ENCODE peak calls at places on chromosomes 12 and 14, in five cellular contexts. L, A, E, T and I are unnamed samples.

GRCh38 chr14:73455294-73455693 is 3.1 kb downstream of the NUMB start:
- DNase-seq in E (no peak), A (no peak), T (no peak), L (no peak), I (no peak)

GRCh38 chr12:20578142-20578541 is 117.0 kb upstream of the SLCO1C1 start:
- DNase-seq in A (no peak), E (no peak), T (no peak), L (no peak), I (no peak)

GRCh38 chr12:43273467-43273866 is 278.5 kb downstream of the ADAMTS20 start:
- DNase-seq in T (peak; percentile 31), A (no peak), L (no peak), E (no peak), I (no peak)

GRCh38 chr12:26870491-26871419 is 37.8 kb upstream of the ITPR2 start:
- DNase-seq in A (no peak), T (peak; percentile 57), E (peak; percentile 33), L (no peak), I (no peak)

GRCh38 chr14:74697543-74697942 is 15.3 kb downstream of the AREL1 start:
- DNase-seq in A (no peak), T (peak; percentile 94), E (no peak), L (no peak), I (no peak)

GRCh38 chr14:92819011-92819410 is 24.9 kb downstream of the GOLGA5 start:
- DNase-seq in L (no peak), E (no peak), A (no peak), T (no peak), I (no peak)

GRCh38 chr14:96039633-96040311 is 610 bp downstream of the C14orf132 start:
- DNase-seq in T (peak; percentile 16), A (peak; percentile 83), L (peak; percentile 46), E (no peak), I (no peak)

GRCh38 chr12:95884998-95885397 is 26.2 kb downstream of the SNRPF start:
- DNase-seq in T (no peak), E (no peak), L (no peak), A (no peak), I (no peak)

GRCh38 chr12:106282457-106283097 is 20.0 kb upstream of the TCP11L2 start:
- DNase-seq in T (peak; percentile 55), L (peak; percentile 35), E (peak; percentile 67), A (peak; percentile 89), I (no peak)

GRCh38 chr12:132761032-132761910 is at the start of gene ANKLE2:
- DNase-seq in E (no peak), T (peak; percentile 59), A (peak; percentile 77), L (peak; percentile 51), I (peak; percentile 86)

GRCh38 chr14:93824518-93825234 is 36.4 kb upstream of the PRIMA1 start:
- DNase-seq in T (no peak), L (no peak), A (no peak), E (no peak), I (no peak)

GRCh38 chr12:84741727-84742126 is 170.9 kb downstream of the SLC6A15 start:
- DNase-seq in L (no peak), E (no peak), T (no peak), A (no peak), I (no peak)

GRCh38 chr12:54213084-54213483 is 24.3 kb upstream of the SMUG1 start:
- DNase-seq in E (no peak), T (no peak), L (no peak), A (peak; percentile 54), I (no peak)

GRCh38 chr12:132649226-132649945 is 30.8 kb downstream of the P2RX2 start:
- DNase-seq in T (no peak), E (no peak), A (peak; percentile 45), L (no peak), I (peak; percentile 57)

GRCh38 chr14:67541448-67542387 is 8.6 kb downstream of the PLEKHH1 start:
- DNase-seq in L (no peak), E (no peak), A (peak; percentile 87), T (no peak), I (no peak)

GRCh38 chr12:105523164-105524057 is 192.9 kb downstream of the C12orf75 start:
- DNase-seq in L (peak; percentile 18), T (peak; percentile 86), A (no peak), E (no peak), I (peak; percentile 89)

GRCh38 chr14:105742531-105742848 is 216.1 kb downstream of the TMEM121 start:
- DNase-seq in L (no peak), T (no peak), E (no peak), A (no peak), I (peak; percentile 58)

GRCh38 chr12:3135522-3136461 is 58.6 kb downstream of the TSPAN9 start:
- DNase-seq in E (peak; percentile 61), T (peak; percentile 80), L (peak; percentile 84), A (peak; percentile 91), I (no peak)

GRCh38 chr12:69821441-69822204 is 3.4 kb upstream of the MYRFL start:
- DNase-seq in L (no peak), T (peak; percentile 68), E (peak; percentile 42), A (no peak), I (no peak)

GRCh38 chr12:24754690-24755638 is 193.9 kb downstream of the BCAT1 start:
- DNase-seq in T (peak; percentile 90), L (no peak), E (no peak), A (no peak), I (no peak)
- H3K27ac ChIP-seq in T (no peak overlapping the region), L (no peak overlapping the region), E (no peak overlapping the region), A (no peak overlapping the region), I (no peak overlapping the region)

DNA sequence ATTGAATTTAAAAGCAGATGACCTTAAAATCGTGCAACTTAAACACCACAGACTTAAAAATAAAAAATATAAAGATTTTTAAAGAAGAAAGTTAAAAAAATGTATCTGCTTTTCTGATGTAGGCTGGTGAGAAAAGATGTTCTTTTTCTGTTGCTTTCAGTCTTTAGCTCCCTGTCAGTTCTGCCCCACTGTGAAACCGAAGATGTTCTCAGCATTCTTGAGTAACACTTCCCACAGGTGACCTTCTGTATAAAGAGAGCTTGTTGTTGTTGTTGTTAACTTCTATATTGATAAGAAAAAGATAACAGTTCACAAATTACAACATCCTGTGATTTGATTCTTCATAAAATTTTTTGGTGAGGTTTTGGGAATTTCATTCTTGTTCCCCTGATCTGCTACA is 377.9 kb upstream of the RGS6 start:
- DNase-seq in A (no peak), E (no peak), T (no peak), L (no peak), I (no peak)
- H3K9ac ChIP-seq in A (no peak overlapping the region), E (no peak overlapping the region), T (no peak overlapping the region), L (no peak overlapping the region), I (no peak overlapping the region)

GRCh38 chr12:34350092-34351041 is 328.1 kb downstream of the ALG10 start:
- DNase-seq in T (no peak), L (no peak), E (no peak), A (no peak), I (no peak)
- H3K9me3 ChIP-seq in T (peaks cover 15% of the 10 kb centered on the region), L (peaks cover 61% of the 10 kb centered on the region), E (no peaks in the 10 kb centered on the region), A (peaks cover 11% of the 10 kb centered on the region), I (no peaks in the 10 kb centered on the region)

GRCh38 chr14:55301722-55302121 is 30.5 kb downstream of the FBXO34 start:
- DNase-seq in A (no peak), L (no peak), T (peak; percentile 63), E (no peak), I (no peak)
- H3K27ac ChIP-seq in A (no peak overlapping the region), L (no peak overlapping the region), T (no peak overlapping the region), E (no peak overlapping the region), I (no peak overlapping the region)

DNA sequence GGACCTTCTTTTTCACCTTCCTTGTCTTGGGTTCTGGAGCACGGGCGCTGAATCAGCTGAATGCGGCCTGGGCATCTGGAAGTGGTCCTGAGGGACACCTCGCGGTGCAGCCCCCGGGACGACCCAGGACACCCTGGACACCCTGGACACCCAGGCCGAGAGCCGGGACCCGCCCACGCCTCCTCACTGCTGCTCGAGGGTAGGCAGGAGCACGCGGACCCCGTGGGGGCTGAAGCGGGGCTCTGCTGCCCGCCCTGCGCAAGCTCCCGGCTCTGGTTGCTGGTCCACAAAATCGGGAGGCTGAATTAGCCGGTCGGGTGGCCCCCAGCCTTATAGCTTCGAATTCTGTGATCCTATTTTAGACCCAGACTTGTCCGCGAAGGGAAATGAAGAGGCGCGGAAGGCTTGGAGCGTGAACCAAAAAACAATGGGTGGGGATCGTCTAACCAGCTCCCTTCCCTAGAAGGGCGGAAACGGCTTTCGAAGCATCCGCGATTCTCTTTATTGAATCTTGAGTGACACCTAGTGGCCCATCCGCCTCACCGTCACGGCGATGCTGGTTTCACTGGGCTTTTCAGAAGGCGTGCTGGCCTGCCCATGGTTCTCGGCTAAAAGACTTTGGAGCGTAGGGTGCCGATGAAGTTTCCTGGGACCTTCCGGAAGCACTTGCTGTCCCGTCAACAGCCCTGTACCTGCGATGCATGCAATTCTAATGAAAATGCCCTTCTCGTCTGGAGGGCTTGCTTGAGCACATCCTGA is 46.3 kb upstream of the PLXNC1 start:
- DNase-seq in L (peak; percentile 85), E (peak; percentile 87), T (peak; percentile 82), A (peak; percentile 97), I (peak; percentile 91)
- H3K9ac ChIP-seq in L (peak overlapping the region; percentile 82), E (peak overlapping the region; percentile 38), T (peak overlapping the region; percentile 57), A (no peak overlapping the region), I (peak overlapping the region; percentile 63)

DNA sequence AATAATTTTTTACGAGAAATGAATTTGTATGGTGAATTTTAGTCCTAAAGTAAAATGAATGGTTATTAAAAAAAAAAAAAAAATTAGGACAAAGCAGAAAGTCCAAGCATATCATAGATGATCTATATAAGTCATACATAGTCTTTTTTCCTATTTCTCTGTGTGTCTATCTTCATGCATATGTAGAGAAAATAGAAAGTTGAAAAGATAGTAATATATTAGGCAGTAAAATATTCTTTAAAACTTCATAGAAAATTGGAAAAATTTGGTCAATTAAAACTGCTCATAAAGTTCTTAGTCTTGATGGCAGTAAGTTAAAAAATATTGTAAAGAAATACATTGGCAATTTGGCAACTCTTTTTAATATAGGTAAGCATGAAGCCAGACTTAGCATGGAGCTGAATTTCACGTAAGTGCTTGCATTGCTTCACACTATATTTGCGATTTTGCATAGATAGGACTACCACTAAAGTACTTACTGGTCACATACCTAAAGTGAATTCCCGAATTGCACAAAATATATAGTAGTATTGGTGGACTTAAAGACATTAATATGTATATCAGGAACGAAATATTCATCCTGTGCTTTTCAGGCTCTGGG is 303.8 kb downstream of the IPO8 start:
- DNase-seq in A (no peak), E (no peak), L (no peak), T (no peak), I (no peak)
- H3K9me3 ChIP-seq in A (peaks cover 74% of the 10 kb centered on the region), E (peaks cover 3% of the 10 kb centered on the region), L (peaks cover 13% of the 10 kb centered on the region), T (peaks cover 4% of the 10 kb centered on the region), I (peaks cover 4% of the 10 kb centered on the region)